ENCODE peak calls at places on chromosomes 11 and 22, in ten cellular contexts. K, T, V, F, J, Y, P, U, C and N are unnamed samples. For H3K36me3 and H3K27me3, the result is how much of the 10 kb centered on the place peaks cover.

GRCh38 chr22:41230399-41230785 is 10.3 kb downstream of the CHADL start:
- DNase-seq in Y (no peak), T (no peak), C (no peak), P (no peak), K (no peak), V (no peak), U (no peak), J (no peak), F (no peak), N (no peak)

GRCh38 chr11:12157241-12157661 is 46.9 kb downstream of the MICAL2 start:
- DNase-seq in T (no peak), Y (no peak), K (no peak), C (no peak), J (peak), V (no peak), P (no peak), F (no peak), U (no peak), N (no peak)

GRCh38 chr11:120674537-120674936 is 163.0 kb downstream of the GRIK4 start:
- DNase-seq in F (no peak), J (peak), C (peak), V (no peak), Y (no peak), P (no peak), U (no peak), K (no peak), T (no peak), N (no peak)

GRCh38 chr11:2223153-2223794 is 47.1 kb downstream of the ASCL2 start:
- DNase-seq in T (no peak), F (no peak), Y (no peak), J (no peak), P (no peak), K (no peak), V (no peak), U (no peak), C (no peak), N (no peak)

GRCh38 chr11:75524576-75525432 is 937 bp downstream of the GDPD5 start:
- DNase-seq in K (no peak), P (peak), Y (no peak), V (no peak), T (no peak), U (no peak), F (peak), C (peak), J (no peak), N (no peak)

GRCh38 chr11:106331163-106331562 is 253.7 kb downstream of the AASDHPPT start:
- DNase-seq in K (no peak), C (no peak), U (no peak), J (peak), F (no peak), V (no peak), Y (peak), P (no peak), T (no peak), N (no peak)

GRCh38 chr11:122354029-122354697 is 238.1 kb upstream of the BLID start:
- DNase-seq in C (no peak), P (no peak), F (no peak), Y (no peak), U (no peak), J (peak), V (no peak), T (no peak), K (no peak), N (no peak)

GRCh38 chr11:114783805-114784204 is 105.5 kb downstream of the NXPE2 start:
- DNase-seq in P (no peak), Y (no peak), C (no peak), K (no peak), V (no peak), J (no peak), T (no peak), U (no peak), F (no peak), N (no peak)

GRCh38 chr22:23831781-23832180 is 7.0 kb downstream of the DERL3 start:
- DNase-seq in K (no peak), V (no peak), F (peak), P (no peak), Y (no peak), C (no peak), U (no peak), T (peak), J (no peak), N (no peak)
- TF ChIP-seq CTCF in K (no peak), V (no peak), F (no peak), P (no peak), Y (no peak), C (no peak), U (no peak), T (no peak), J (no peak), N (no peak)

GRCh38 chr22:42885446-42885845 is 28.4 kb upstream of the ARFGAP3 start:
- DNase-seq in T (no peak), C (no peak), F (no peak), J (no peak), K (no peak), P (no peak), Y (no peak), V (no peak), U (no peak), N (no peak)
- H3K36me3 ChIP-seq in T (half or more), C (under half), F (half or more), J (under half), K (half or more), P (half or more), Y (under half), V (half or more), U (under half), N (under half)

GRCh38 chr11:45412521-45412920 is 126.4 kb upstream of the SYT13 start:
- DNase-seq in V (no peak), C (no peak), J (no peak), P (no peak), K (no peak), U (no peak), T (no peak), F (no peak), Y (no peak), N (no peak)
- H3K27me3 ChIP-seq in V (under half), C (under half), J (under half), P (under half), K (half or more), U (under half), T (under half), F (under half), Y (under half), N (under half)

GRCh38 chr11:82676483-82677094 is 57.1 kb downstream of the FAM181B start:
- DNase-seq in T (no peak), Y (peak), K (no peak), U (no peak), F (no peak), P (no peak), V (peak), J (no peak), C (no peak), N (no peak)
- TF ChIP-seq CTCF in T (peak), Y (peak), K (peak), U (peak), F (peak), P (peak), V (peak), J (peak), C (peak), N (no peak)

GRCh38 chr11:57241311-57241972 is 4.4 kb upstream of the APLNR start:
- DNase-seq in F (no peak), V (no peak), U (no peak), K (no peak), T (no peak), Y (no peak), J (no peak), P (no peak), C (no peak), N (no peak)
- H3K36me3 ChIP-seq in F (under half), V (under half), U (under half), K (under half), T (under half), Y (under half), J (under half), P (under half), C (under half), N (under half)

DNA sequence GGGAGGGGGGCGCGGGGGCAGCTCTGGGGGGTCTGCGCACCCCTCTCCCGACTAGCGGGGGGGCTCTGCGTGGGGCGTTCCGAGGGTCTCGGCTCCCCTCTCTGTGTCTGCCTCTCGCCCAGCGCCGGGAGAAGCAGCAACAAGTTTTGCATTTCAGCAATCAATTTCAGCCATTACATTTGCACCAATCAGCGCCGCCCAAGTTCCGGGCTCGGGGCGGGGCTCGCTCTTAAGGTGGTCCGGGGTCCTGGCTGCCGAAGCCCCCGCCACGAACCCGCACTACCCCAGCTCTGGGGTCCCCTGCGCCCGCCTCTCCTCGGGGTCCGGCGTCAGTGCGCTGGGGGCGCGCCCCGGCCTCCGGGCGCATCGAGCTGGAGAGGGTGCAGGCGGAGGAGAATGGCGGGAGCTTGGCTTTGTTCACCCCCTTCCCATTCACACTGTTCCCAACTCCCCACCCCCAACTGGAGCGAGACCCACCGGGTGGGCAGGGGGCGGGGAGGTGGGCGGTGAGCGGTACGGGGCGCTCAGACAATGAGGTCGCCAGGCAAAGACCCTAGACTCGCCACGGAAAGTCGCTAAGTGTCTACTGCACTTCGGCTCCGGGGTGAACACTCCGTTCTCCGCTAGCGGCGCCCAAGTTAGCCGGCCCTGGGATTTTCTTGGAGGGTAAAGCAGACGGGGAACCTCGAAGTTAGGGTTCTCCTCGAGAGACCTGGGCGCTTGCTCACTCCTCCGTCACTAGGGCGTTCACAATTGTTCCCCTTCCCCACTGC is at the start of gene MN1:
- DNase-seq in T (no peak), P (peak), V (no peak), K (peak), F (no peak), U (peak), C (peak), Y (peak), J (no peak), N (no peak)
- H3K27me3 ChIP-seq in T (under half), P (under half), V (under half), K (under half), F (under half), U (under half), C (under half), Y (under half), J (under half), N (under half)

GRCh38 chr11:64038500-64038899 is 2.8 kb downstream of the FLRT1 start:
- DNase-seq in C (no peak), F (no peak), V (no peak), Y (no peak), K (no peak), U (no peak), T (no peak), J (no peak), P (no peak), N (no peak)

GRCh38 chr11:64042301-64042700 is 6.6 kb downstream of the FLRT1 start:
- DNase-seq in J (no peak), F (no peak), C (no peak), K (no peak), U (no peak), P (no peak), Y (no peak), T (no peak), V (no peak), N (no peak)

GRCh38 chr11:64041846-64042245 is 6.1 kb downstream of the FLRT1 start:
- DNase-seq in U (no peak), J (no peak), Y (no peak), P (no peak), K (no peak), T (no peak), C (no peak), V (no peak), F (no peak), N (no peak)

GRCh38 chr11:64039012-64039665 is 3.4 kb downstream of the FLRT1 start:
- DNase-seq in T (no peak), V (no peak), U (no peak), K (no peak), F (no peak), P (no peak), C (no peak), J (no peak), Y (no peak), N (no peak)

DNA sequence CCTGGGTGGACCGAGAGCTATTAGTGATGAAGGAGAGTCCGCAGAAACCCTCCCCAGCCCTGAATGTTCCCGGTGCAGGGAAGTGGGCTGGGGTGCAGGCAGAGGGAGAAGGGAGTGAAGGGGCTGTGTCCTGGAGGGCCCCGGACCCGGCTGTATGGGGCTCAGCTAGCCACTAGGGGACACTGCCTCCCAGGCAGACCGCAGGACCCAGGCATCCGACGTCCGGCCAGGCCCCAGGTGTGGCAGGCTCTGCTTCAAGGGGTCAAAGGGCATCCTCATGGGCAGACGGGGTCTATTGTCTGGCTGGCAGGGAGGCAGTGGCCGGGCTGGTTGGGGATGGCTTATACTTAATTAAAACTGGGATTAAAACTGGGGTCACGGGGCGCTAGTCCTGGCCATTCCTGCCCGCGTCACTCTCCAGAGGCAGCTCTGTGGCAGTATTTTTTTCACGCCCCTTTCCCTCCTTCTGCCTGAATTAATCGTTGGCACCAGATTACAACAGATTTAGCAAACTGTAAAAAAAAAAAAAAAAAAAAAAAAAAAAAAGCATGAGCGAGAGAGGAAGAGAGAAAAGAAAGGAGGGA is 5.0 kb downstream of the FLRT1 start:
- DNase-seq in K (no peak), J (no peak), P (no peak), C (peak), F (no peak), U (no peak), Y (no peak), V (peak), T (no peak), N (no peak)
- TF ChIP-seq CTCF in K (peak), J (peak), P (peak), C (no peak), F (peak), U (no peak), Y (peak), V (peak), T (peak), N (no peak)

DNA sequence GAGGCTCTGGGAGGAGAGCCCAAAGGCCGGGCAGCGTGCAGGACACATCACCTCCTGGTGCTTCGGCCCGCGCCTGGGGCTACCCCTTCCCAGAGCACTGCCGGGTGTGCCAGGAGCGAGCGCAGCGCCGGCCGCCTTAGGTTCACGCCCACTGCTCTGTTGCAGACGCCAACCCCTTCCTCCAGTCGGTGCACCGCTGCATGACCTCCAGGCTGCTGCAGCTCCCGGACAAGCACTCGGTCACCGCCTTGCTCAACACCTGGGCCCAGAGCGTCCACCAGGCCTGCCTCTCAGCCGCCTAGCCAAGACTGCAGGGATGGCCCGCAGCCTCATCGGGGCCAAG is 79.0 kb downstream of the MED15 start:
- DNase-seq in F (peak), P (no peak), V (no peak), C (no peak), K (no peak), T (peak), U (no peak), J (no peak), Y (no peak), N (no peak)
- H3K36me3 ChIP-seq in F (half or more), P (half or more), V (half or more), C (under half), K (half or more), T (half or more), U (under half), J (under half), Y (under half), N (under half)

GRCh38 chr11:40134820-40135219 is 1324.6 kb downstream of the LRRC4C start:
- DNase-seq in J (peak), U (no peak), V (no peak), F (no peak), P (no peak), T (no peak), C (no peak), Y (no peak), K (no peak), N (no peak)
- H3K27me3 ChIP-seq in J (under half), U (under half), V (under half), F (under half), P (under half), T (under half), C (under half), Y (under half), K (under half), N (under half)

GRCh38 chr11:66334605-66335442 is 1.4 kb downstream of the RIN1 start:
- DNase-seq in U (no peak), Y (no peak), P (no peak), V (no peak), C (no peak), J (no peak), T (peak), K (no peak), F (peak), N (no peak)

GRCh38 chr11:66335531-66336233 is 552 bp downstream of the RIN1 start:
- DNase-seq in T (no peak), J (peak), V (no peak), K (no peak), P (no peak), U (no peak), F (peak), Y (peak), C (no peak), N (no peak)

GRCh38 chr11:66337103-66337899 is 1.1 kb upstream of the RIN1 start:
- DNase-seq in T (no peak), U (no peak), F (peak), J (peak), P (no peak), Y (no peak), C (no peak), K (no peak), V (no peak), N (no peak)

GRCh38 chr11:66338276-66339162 is 2.3 kb upstream of the RIN1 start:
- DNase-seq in J (no peak), C (no peak), V (no peak), P (no peak), Y (no peak), F (peak), T (no peak), K (no peak), U (no peak), N (no peak)

DNA sequence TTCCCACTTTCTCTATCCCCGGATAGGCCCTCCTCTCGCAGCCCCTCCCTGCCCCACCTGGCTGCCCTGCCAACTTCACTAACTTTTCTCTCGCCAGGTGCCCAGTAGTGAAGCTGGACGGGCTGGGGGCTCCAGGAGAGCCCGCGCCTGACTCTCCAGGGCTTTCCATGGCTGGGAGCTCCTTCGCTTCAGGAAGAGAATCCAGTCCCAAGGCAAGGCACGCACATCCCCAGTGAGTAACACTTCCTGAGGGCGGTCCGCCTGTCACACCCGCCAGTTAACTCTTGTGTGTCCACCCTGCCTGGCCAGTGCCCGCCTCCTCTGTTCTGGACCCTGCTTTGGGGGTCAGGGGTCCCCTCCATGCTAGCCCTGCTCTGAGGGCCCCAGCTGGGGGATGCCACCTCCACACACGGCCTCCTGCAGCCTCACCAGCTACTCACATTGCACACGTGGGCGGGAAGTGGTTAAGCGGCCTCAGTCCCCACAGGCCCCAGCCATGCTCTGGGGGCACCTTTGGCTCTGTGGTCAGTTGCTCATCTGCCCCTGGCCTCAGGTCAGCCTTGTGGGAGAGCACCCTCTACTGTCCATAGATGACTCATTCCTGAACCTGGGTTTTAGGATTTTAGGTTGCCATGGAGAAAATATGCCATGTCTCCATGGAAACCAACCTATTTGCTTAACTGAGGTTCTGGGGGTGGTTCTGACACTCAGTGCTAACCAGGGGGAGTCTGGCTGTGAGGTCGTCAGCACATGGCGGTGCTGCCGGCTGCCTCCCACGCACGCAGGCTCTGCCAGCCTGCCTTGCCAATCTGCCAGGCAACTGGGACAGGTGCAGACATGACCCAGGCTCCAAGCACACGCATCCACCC is at the start of gene RIN1:
- DNase-seq in P (peak), J (peak), T (peak), V (peak), K (peak), Y (peak), F (peak), U (no peak), C (peak), N (peak)
- TF ChIP-seq CTCF in P (peak), J (no peak), T (peak), V (peak), K (peak), Y (no peak), F (peak), U (no peak), C (no peak), N (no peak)